ENCODE peak calls at places on chromosomes 3 and 15, in six cellular contexts. One of them, this sample, is unnamed. For H3K4me1 and H3K27me3, the result is how much of the 10 kb centered on the place peaks cover.

GRCh38 chr3:171282041-171282440 is 178.2 kb downstream of the TNIK start:
- DNase-seq in heart left ventricle: peak
- DNase-seq in right lobe of liver: no peak
- DNase-seq in K562: no peak
- DNase-seq in aorta: no peak
- DNase-seq in transverse colon: no peak
- DNase-seq in this sample: no peak

GRCh38 chr15:45320581-45320980 is 57.8 kb downstream of the GATM start:
- DNase-seq in heart left ventricle: no peak
- DNase-seq in right lobe of liver: no peak
- DNase-seq in aorta: no peak
- DNase-seq in K562: no peak
- DNase-seq in transverse colon: no peak
- DNase-seq in this sample: no peak

GRCh38 chr15:101431748-101432147 is 57.8 kb downstream of the PCSK6 start:
- DNase-seq in K562: no peak
- DNase-seq in heart left ventricle: no peak
- DNase-seq in aorta: no peak
- DNase-seq in right lobe of liver: no peak
- DNase-seq in transverse colon: no peak
- DNase-seq in this sample: no peak

GRCh38 chr3:188617988-188618701 is 464.2 kb downstream of the LPP start:
- DNase-seq in K562: no peak
- DNase-seq in aorta: no peak
- DNase-seq in transverse colon: no peak
- DNase-seq in heart left ventricle: no peak
- DNase-seq in right lobe of liver: no peak
- DNase-seq in this sample: no peak

GRCh38 chr3:179555604-179556003 is 7.1 kb upstream of the ACTL6A start:
- DNase-seq in transverse colon: no peak
- DNase-seq in aorta: no peak
- DNase-seq in right lobe of liver: no peak
- DNase-seq in K562: no peak
- DNase-seq in heart left ventricle: no peak
- DNase-seq in this sample: no peak

GRCh38 chr3:186922790-186923189 is 7.5 kb upstream of the ST6GAL1 start:
- DNase-seq in right lobe of liver: no peak
- DNase-seq in transverse colon: no peak
- DNase-seq in K562: no peak
- DNase-seq in heart left ventricle: no peak
- DNase-seq in aorta: no peak
- DNase-seq in this sample: no peak

GRCh38 chr15:39362832-39363561 is 217.9 kb upstream of the THBS1 start:
- DNase-seq in aorta: no peak
- DNase-seq in transverse colon: no peak
- DNase-seq in right lobe of liver: no peak
- DNase-seq in K562: no peak
- DNase-seq in heart left ventricle: no peak
- DNase-seq in this sample: no peak

GRCh38 chr3:129120254-129121004 is 1.2 kb downstream of the RAB43 start:
- DNase-seq in heart left ventricle: peak
- DNase-seq in aorta: peak
- DNase-seq in K562: peak
- DNase-seq in transverse colon: peak
- DNase-seq in right lobe of liver: peak
- DNase-seq in this sample: peak

GRCh38 chr15:48003447-48003846 is 117.3 kb upstream of the SLC24A5 start:
- DNase-seq in heart left ventricle: no peak
- DNase-seq in transverse colon: no peak
- DNase-seq in K562: no peak
- DNase-seq in right lobe of liver: no peak
- DNase-seq in aorta: no peak
- DNase-seq in this sample: no peak

GRCh38 chr15:101016581-101016980 is 97.4 kb downstream of the LRRK1 start:
- DNase-seq in K562: no peak
- DNase-seq in right lobe of liver: no peak
- DNase-seq in transverse colon: peak
- DNase-seq in heart left ventricle: no peak
- DNase-seq in aorta: no peak
- DNase-seq in this sample: no peak

GRCh38 chr3:7272203-7272602 is 411.3 kb downstream of the GRM7 start:
- DNase-seq in right lobe of liver: no peak
- DNase-seq in heart left ventricle: no peak
- DNase-seq in aorta: no peak
- DNase-seq in transverse colon: no peak
- DNase-seq in K562: no peak
- DNase-seq in this sample: no peak

GRCh38 chr3:57942366-57942765 is 65.9 kb upstream of the FLNB start:
- DNase-seq in K562: no peak
- DNase-seq in aorta: no peak
- DNase-seq in transverse colon: no peak
- DNase-seq in right lobe of liver: no peak
- DNase-seq in heart left ventricle: no peak
- DNase-seq in this sample: no peak

GRCh38 chr3:29141912-29142262 is 139.0 kb upstream of the RBMS3 start:
- DNase-seq in transverse colon: no peak
- DNase-seq in heart left ventricle: no peak
- DNase-seq in right lobe of liver: no peak
- DNase-seq in K562: no peak
- DNase-seq in aorta: no peak
- DNase-seq in this sample: no peak

GRCh38 chr3:133676336-133677118 is 14.8 kb upstream of the TOPBP1 start:
- DNase-seq in right lobe of liver: no peak
- DNase-seq in transverse colon: no peak
- DNase-seq in heart left ventricle: no peak
- DNase-seq in K562: no peak
- DNase-seq in aorta: no peak
- DNase-seq in this sample: no peak
- H3K4me3 ChIP-seq in right lobe of liver: no peak
- H3K4me3 ChIP-seq in transverse colon: no peak
- H3K4me3 ChIP-seq in heart left ventricle: no peak
- H3K4me3 ChIP-seq in K562: no peak
- H3K4me3 ChIP-seq in aorta: no peak
- H3K4me3 ChIP-seq in this sample: no peak

GRCh38 chr3:184575701-184576100 is 14.1 kb downstream of the EPHB3 start:
- DNase-seq in aorta: no peak
- DNase-seq in right lobe of liver: no peak
- DNase-seq in transverse colon: no peak
- DNase-seq in heart left ventricle: no peak
- DNase-seq in K562: no peak
- DNase-seq in this sample: no peak
- H3K4me1 ChIP-seq in aorta: under half
- H3K4me1 ChIP-seq in right lobe of liver: under half
- H3K4me1 ChIP-seq in transverse colon: under half
- H3K4me1 ChIP-seq in heart left ventricle: under half
- H3K4me1 ChIP-seq in K562: under half
- H3K4me1 ChIP-seq in this sample: under half

DNA sequence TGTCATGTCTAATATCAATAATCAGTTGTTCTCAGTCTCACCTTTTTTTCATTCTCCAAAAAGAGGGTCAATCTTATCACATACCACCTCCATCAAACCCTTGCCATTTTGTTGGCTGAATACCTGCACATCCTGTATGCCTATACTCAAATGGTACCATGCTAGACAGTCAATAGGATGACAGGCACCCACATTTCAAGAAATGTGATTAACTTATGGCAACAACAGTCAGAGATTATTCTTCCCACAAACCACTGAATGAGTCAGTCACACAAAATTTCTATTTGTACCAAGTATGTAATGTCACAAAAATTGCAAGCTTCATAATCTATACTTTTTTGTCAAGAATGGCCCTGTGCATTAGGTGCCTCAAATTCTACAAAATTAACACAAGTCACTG is 5.1 kb upstream of the SLC27A2 start:
- DNase-seq in aorta: no peak
- DNase-seq in K562: no peak
- DNase-seq in heart left ventricle: no peak
- DNase-seq in right lobe of liver: no peak
- DNase-seq in transverse colon: no peak
- DNase-seq in this sample: no peak
- H3K27me3 ChIP-seq in aorta: under half
- H3K27me3 ChIP-seq in K562: under half
- H3K27me3 ChIP-seq in heart left ventricle: under half
- H3K27me3 ChIP-seq in right lobe of liver: under half
- H3K27me3 ChIP-seq in transverse colon: under half
- H3K27me3 ChIP-seq in this sample: under half

GRCh38 chr3:47476644-47477199 is 981 bp upstream of the SCAP start:
- DNase-seq in transverse colon: peak
- DNase-seq in K562: no peak
- DNase-seq in heart left ventricle: no peak
- DNase-seq in aorta: no peak
- DNase-seq in right lobe of liver: no peak
- DNase-seq in this sample: no peak
- H3K4me3 ChIP-seq in transverse colon: peak
- H3K4me3 ChIP-seq in K562: peak
- H3K4me3 ChIP-seq in heart left ventricle: no peak
- H3K4me3 ChIP-seq in aorta: no peak
- H3K4me3 ChIP-seq in right lobe of liver: peak
- H3K4me3 ChIP-seq in this sample: peak

GRCh38 chr3:134327594-134327975 is 46.7 kb downstream of the AMOTL2 start:
- DNase-seq in K562: no peak
- DNase-seq in transverse colon: no peak
- DNase-seq in heart left ventricle: no peak
- DNase-seq in right lobe of liver: no peak
- DNase-seq in aorta: no peak
- DNase-seq in this sample: no peak
- H3K4me1 ChIP-seq in K562: under half
- H3K4me1 ChIP-seq in transverse colon: under half
- H3K4me1 ChIP-seq in heart left ventricle: half or more
- H3K4me1 ChIP-seq in right lobe of liver: under half
- H3K4me1 ChIP-seq in aorta: under half
- H3K4me1 ChIP-seq in this sample: under half

GRCh38 chr15:69744421-69745162 is 292.0 kb downstream of the RPLP1 start:
- DNase-seq in transverse colon: no peak
- DNase-seq in heart left ventricle: no peak
- DNase-seq in right lobe of liver: no peak
- DNase-seq in aorta: no peak
- DNase-seq in K562: no peak
- DNase-seq in this sample: no peak

GRCh38 chr15:69740684-69741083 is 288.1 kb downstream of the RPLP1 start:
- DNase-seq in aorta: no peak
- DNase-seq in K562: no peak
- DNase-seq in transverse colon: no peak
- DNase-seq in right lobe of liver: no peak
- DNase-seq in heart left ventricle: no peak
- DNase-seq in this sample: no peak

GRCh38 chr15:69747193-69747592 is 294.6 kb downstream of the RPLP1 start:
- DNase-seq in K562: no peak
- DNase-seq in aorta: no peak
- DNase-seq in heart left ventricle: no peak
- DNase-seq in right lobe of liver: no peak
- DNase-seq in transverse colon: no peak
- DNase-seq in this sample: no peak

GRCh38 chr15:69743091-69743490 is 290.5 kb downstream of the RPLP1 start:
- DNase-seq in K562: no peak
- DNase-seq in aorta: no peak
- DNase-seq in heart left ventricle: no peak
- DNase-seq in transverse colon: no peak
- DNase-seq in right lobe of liver: no peak
- DNase-seq in this sample: no peak

GRCh38 chr15:69742361-69742760 is 289.7 kb downstream of the RPLP1 start:
- DNase-seq in heart left ventricle: no peak
- DNase-seq in aorta: no peak
- DNase-seq in transverse colon: no peak
- DNase-seq in right lobe of liver: no peak
- DNase-seq in K562: no peak
- DNase-seq in this sample: no peak
- H3K27me3 ChIP-seq in heart left ventricle: under half
- H3K27me3 ChIP-seq in aorta: under half
- H3K27me3 ChIP-seq in transverse colon: under half
- H3K27me3 ChIP-seq in right lobe of liver: under half
- H3K27me3 ChIP-seq in K562: under half
- H3K27me3 ChIP-seq in this sample: under half

DNA sequence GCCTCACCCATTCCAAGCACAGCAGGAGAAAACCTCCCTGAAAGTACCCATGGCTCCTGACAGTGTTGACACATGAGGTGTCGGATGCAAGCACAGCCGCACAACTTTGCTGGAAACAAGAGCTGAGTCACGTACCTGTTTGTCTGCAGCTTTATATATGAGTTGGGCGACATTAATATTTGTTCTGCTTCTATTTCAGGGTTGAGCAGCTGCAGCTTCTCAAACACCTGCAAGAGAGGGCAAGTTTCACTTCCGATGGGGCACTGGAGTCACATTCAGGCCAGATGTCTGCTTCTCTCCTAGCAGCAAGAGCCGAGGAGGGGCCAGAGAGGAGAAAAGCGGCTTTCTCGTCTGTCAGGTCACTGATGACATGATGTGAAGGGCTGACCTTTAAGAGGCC is 88.0 kb downstream of the NUP210 start:
- DNase-seq in heart left ventricle: no peak
- DNase-seq in K562: no peak
- DNase-seq in right lobe of liver: no peak
- DNase-seq in aorta: no peak
- DNase-seq in transverse colon: peak
- DNase-seq in this sample: no peak
- H3K4me3 ChIP-seq in heart left ventricle: no peak
- H3K4me3 ChIP-seq in K562: no peak
- H3K4me3 ChIP-seq in right lobe of liver: no peak
- H3K4me3 ChIP-seq in aorta: no peak
- H3K4me3 ChIP-seq in transverse colon: no peak
- H3K4me3 ChIP-seq in this sample: no peak

GRCh38 chr3:31968391-31968926 is 12.6 kb downstream of the OSBPL10 start:
- DNase-seq in K562: no peak
- DNase-seq in transverse colon: no peak
- DNase-seq in aorta: no peak
- DNase-seq in heart left ventricle: no peak
- DNase-seq in right lobe of liver: no peak
- DNase-seq in this sample: no peak

GRCh38 chr3:31971607-31972006 is 9.5 kb downstream of the OSBPL10 start:
- DNase-seq in transverse colon: no peak
- DNase-seq in right lobe of liver: no peak
- DNase-seq in heart left ventricle: no peak
- DNase-seq in K562: no peak
- DNase-seq in aorta: no peak
- DNase-seq in this sample: no peak

GRCh38 chr3:31968927-31969418 is 12.1 kb downstream of the OSBPL10 start:
- DNase-seq in K562: no peak
- DNase-seq in aorta: no peak
- DNase-seq in transverse colon: no peak
- DNase-seq in right lobe of liver: no peak
- DNase-seq in heart left ventricle: no peak
- DNase-seq in this sample: peak

GRCh38 chr3:31962801-31963205 is 18.3 kb downstream of the OSBPL10 start:
- DNase-seq in aorta: no peak
- DNase-seq in right lobe of liver: no peak
- DNase-seq in transverse colon: no peak
- DNase-seq in K562: no peak
- DNase-seq in heart left ventricle: no peak
- DNase-seq in this sample: no peak

DNA sequence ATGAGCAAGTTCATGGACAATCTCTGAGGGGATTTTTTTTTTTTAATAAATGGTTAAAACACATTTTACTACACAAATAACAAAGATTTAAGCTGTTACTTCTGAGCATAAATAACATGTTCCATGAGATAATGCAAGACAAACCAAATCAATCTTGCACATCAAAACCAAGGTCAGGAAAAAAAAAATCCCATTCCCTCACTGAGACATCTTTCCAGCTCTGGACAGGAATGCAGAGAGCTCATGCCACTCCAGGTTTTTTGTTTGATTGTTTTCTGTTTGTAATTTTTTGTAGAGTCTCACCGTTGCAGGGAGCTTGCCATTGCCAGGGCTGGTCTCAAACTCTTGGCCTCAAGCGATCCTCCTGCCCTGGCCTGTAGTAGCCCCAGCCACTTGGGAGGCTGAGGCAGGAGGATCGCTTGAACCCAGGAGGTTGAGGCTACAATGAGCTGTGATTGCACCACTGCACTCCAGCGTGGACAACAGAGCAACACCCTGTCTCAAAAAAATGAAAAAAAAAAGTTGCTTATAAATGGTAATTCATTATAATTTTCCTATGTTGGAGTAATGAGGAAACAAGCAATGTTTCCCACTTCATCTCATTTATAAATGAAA is 14.0 kb downstream of the OSBPL10 start:
- DNase-seq in heart left ventricle: no peak
- DNase-seq in right lobe of liver: no peak
- DNase-seq in aorta: no peak
- DNase-seq in transverse colon: no peak
- DNase-seq in K562: no peak
- DNase-seq in this sample: no peak
- H3K4me1 ChIP-seq in heart left ventricle: under half
- H3K4me1 ChIP-seq in right lobe of liver: under half
- H3K4me1 ChIP-seq in aorta: under half
- H3K4me1 ChIP-seq in transverse colon: under half
- H3K4me1 ChIP-seq in K562: under half
- H3K4me1 ChIP-seq in this sample: under half